ENCODE peak calls at places on chromosomes 2 and 18, in eight cellular contexts. I is adrenal gland; A is ovary; X is vagina; K is mesendoderm; C is A549; P is cardiac muscle cell; S is CD8-positive, alpha-beta T cell. E is an unnamed sample.

GRCh38 chr2:160432633-160433032 is 61.0 kb downstream of the RBMS1 start:
- DNase-seq in I (no peak), A (no peak), X (no peak), K (peak; percentile 57), C (peak; percentile 35), P (peak; percentile 47), S (no peak), E (no peak)

GRCh38 chr18:70363861-70364260 is 75.0 kb downstream of the SOCS6 start:
- DNase-seq in I (peak; percentile 10), A (no peak), X (no peak), K (no peak), C (peak; percentile 77), P (peak; percentile 70), S (no peak), E (no peak)

GRCh38 chr2:56313541-56313940 is 129.8 kb downstream of the CCDC85A start:
- DNase-seq in I (no peak), A (no peak), X (no peak), K (peak; percentile 25), C (no peak), P (no peak), S (no peak), E (no peak)

GRCh38 chr2:68646303-68646702 is 2.9 kb downstream of the PROKR1 start:
- DNase-seq in I (no peak), A (no peak), X (no peak), K (peak; percentile 33), C (peak; percentile 11), P (no peak), S (no peak), E (no peak)

GRCh38 chr2:105592288-105592687 is 152.4 kb upstream of the NCK2 start:
- DNase-seq in I (peak; percentile 34), A (no peak), X (no peak), K (no peak), C (no peak), P (peak; percentile 78), S (no peak), E (no peak)

GRCh38 chr2:105769504-105769903 is 24.8 kb downstream of the NCK2 start:
- DNase-seq in I (no peak), A (no peak), X (no peak), K (peak; percentile 53), C (no peak), P (no peak), S (no peak), E (no peak)

GRCh38 chr18:10559566-10560456 is 34.0 kb downstream of the NAPG start:
- DNase-seq in I (no peak), A (no peak), X (no peak), K (peak; percentile 24), C (no peak), P (no peak), S (no peak), E (no peak)

GRCh38 chr18:55541571-55541970 is 46.4 kb downstream of the TCF4 start:
- DNase-seq in I (no peak), A (no peak), X (no peak), K (no peak), C (no peak), P (no peak), S (no peak), E (no peak)

GRCh38 chr2:169732075-169732474 is 1.6 kb upstream of the KLHL23 start:
- DNase-seq in I (no peak), A (no peak), X (no peak), K (no peak), C (no peak), P (no peak), S (no peak), E (no peak)
- H3K27ac ChIP-seq in I (no peak overlapping the region), A (no peak overlapping the region), X (no peak overlapping the region), K (no peak overlapping the region), C (no peak overlapping the region), P (no peak overlapping the region), S (no peak overlapping the region), E (no peak overlapping the region)

GRCh38 chr2:108641766-108642165 is 77.5 kb upstream of the RANBP2 start:
- DNase-seq in I (no peak), A (no peak), X (no peak), K (no peak), C (no peak), P (no peak), S (no peak), E (no peak)

GRCh38 chr2:108640731-108641130 is 78.6 kb upstream of the RANBP2 start:
- DNase-seq in I (no peak), A (no peak), X (no peak), K (no peak), C (peak; percentile 49), P (peak; percentile 81), S (no peak), E (no peak)

GRCh38 chr2:108643450-108643849 is 75.8 kb upstream of the RANBP2 start:
- DNase-seq in I (no peak), A (no peak), X (no peak), K (no peak), C (no peak), P (no peak), S (no peak), E (no peak)
- H3K27ac ChIP-seq in I (no peak overlapping the region), A (no peak overlapping the region), X (no peak overlapping the region), K (no peak overlapping the region), C (no peak overlapping the region), P (peak overlapping the region; percentile 73), S (no peak overlapping the region), E (peak overlapping the region; percentile 50)

GRCh38 chr18:44790860-44791259 is 110.2 kb downstream of the SETBP1 start:
- DNase-seq in I (no peak), A (no peak), X (no peak), K (no peak), C (no peak), P (no peak), S (no peak), E (no peak)

GRCh38 chr18:44791520-44791919 is 110.8 kb downstream of the SETBP1 start:
- DNase-seq in I (no peak), A (peak; percentile 28), X (no peak), K (no peak), C (no peak), P (peak; percentile 24), S (no peak), E (no peak)

GRCh38 chr18:44793186-44793585 is 112.5 kb downstream of the SETBP1 start:
- DNase-seq in I (no peak), A (no peak), X (no peak), K (no peak), C (no peak), P (no peak), S (no peak), E (no peak)

GRCh38 chr18:44793685-44794084 is 113.0 kb downstream of the SETBP1 start:
- DNase-seq in I (no peak), A (no peak), X (no peak), K (no peak), C (no peak), P (no peak), S (no peak), E (no peak)

DNA sequence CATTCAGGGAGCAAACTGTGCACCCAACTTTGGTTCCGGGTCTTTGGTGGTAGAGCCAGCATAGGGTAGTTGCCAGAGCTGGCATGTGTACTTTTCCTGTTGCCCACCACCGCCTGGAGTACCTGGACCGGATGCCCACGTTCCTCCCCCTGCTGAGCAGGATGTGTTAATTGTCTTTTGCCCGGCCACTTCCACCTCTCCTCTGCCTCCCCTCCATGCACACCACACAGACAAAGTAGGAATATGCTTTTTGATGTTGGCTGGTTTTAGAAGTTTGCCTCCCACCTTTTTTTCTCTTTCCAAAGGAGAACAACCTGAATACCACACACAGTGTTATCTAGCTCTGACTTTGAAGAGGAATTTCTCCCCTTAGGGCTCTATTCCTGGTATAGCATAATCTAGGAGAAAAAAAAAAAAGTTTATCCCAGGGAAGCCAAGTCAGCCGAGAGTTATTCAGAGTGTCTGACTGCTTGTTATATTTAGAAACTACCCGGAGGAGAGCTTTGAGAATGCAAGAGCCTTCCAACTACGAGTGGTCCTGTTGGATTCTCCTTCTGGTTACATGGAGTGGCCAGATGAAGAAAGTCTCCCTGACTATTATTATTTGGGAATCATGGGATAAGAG is 111.9 kb downstream of the SETBP1 start:
- DNase-seq in I (no peak), A (no peak), X (no peak), K (peak; percentile 55), C (no peak), P (peak; percentile 23), S (no peak), E (no peak)
- H3K27ac ChIP-seq in I (no peak overlapping the region), A (peak overlapping the region; percentile 3), X (peak overlapping the region; percentile 78), K (no peak overlapping the region), C (no peak overlapping the region), P (peak overlapping the region; percentile 89), S (no peak overlapping the region), E (no peak overlapping the region)

DNA sequence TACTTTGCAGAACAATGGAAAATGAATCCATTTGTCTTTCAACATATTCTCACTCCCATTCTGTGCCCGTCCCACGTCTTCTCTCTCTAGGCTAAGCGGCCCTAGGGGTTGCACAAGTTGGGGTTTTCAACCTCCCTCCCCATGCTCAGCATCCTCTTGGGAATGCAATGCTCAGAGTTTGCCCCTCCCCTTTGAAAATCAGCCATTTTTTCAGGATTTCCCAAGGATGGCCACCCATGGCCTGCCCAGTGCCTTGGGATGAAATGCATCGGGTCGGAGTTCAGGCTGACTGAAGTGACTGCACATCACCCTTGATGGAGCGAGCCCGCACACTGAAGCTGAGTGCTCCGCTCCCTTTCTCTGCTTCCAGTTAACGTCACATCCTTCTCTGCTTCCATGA is 87.9 kb downstream of the TNS1 start:
- DNase-seq in I (no peak), A (no peak), X (no peak), K (no peak), C (no peak), P (no peak), S (no peak), E (no peak)
- H3K27ac ChIP-seq in I (peak overlapping the region; percentile 67), A (peak overlapping the region; percentile 72), X (peak overlapping the region; percentile 91), K (no peak overlapping the region), C (peak overlapping the region; percentile 85), P (no peak overlapping the region), S (no peak overlapping the region), E (peak overlapping the region; percentile 26)

GRCh38 chr2:142952018-142952417 is 74.6 kb downstream of the KYNU start:
- DNase-seq in I (no peak), A (no peak), X (no peak), K (no peak), C (no peak), P (no peak), S (no peak), E (no peak)
- H3K27ac ChIP-seq in I (no peak overlapping the region), A (no peak overlapping the region), X (no peak overlapping the region), K (no peak overlapping the region), C (no peak overlapping the region), P (no peak overlapping the region), S (no peak overlapping the region), E (no peak overlapping the region)

GRCh38 chr2:11009176-11009575 is 97.4 kb downstream of the KCNF1 start:
- DNase-seq in I (no peak), A (no peak), X (no peak), K (no peak), C (no peak), P (no peak), S (no peak), E (no peak)

GRCh38 chr2:11012131-11012693 is 100.5 kb downstream of the KCNF1 start:
- DNase-seq in I (no peak), A (no peak), X (no peak), K (no peak), C (no peak), P (no peak), S (no peak), E (no peak)

GRCh38 chr2:11011359-11011758 is 99.6 kb downstream of the KCNF1 start:
- DNase-seq in I (no peak), A (no peak), X (no peak), K (no peak), C (no peak), P (no peak), S (no peak), E (no peak)

GRCh38 chr2:11008773-11009172 is 97.0 kb downstream of the KCNF1 start:
- DNase-seq in I (no peak), A (no peak), X (no peak), K (no peak), C (no peak), P (no peak), S (no peak), E (no peak)

GRCh38 chr2:11009866-11010265 is 98.1 kb downstream of the KCNF1 start:
- DNase-seq in I (no peak), A (no peak), X (no peak), K (no peak), C (no peak), P (no peak), S (no peak), E (no peak)
- H3K27ac ChIP-seq in I (no peak overlapping the region), A (no peak overlapping the region), X (no peak overlapping the region), K (no peak overlapping the region), C (no peak overlapping the region), P (no peak overlapping the region), S (no peak overlapping the region), E (no peak overlapping the region)